ENCODE peak calls at places on chromosomes 11 and 22, in four cellular contexts. T, U, F and S are unnamed samples.

GRCh38 chr11:3092603-3093141 is 35.4 kb upstream of the CARS1 start:
- DNase-seq in T (no peak), U (no peak), F (no peak), S (no peak)

GRCh38 chr11:21948876-21949275 is 244.0 kb upstream of the ANO5 start:
- DNase-seq in T (no peak), U (no peak), F (no peak), S (no peak)

GRCh38 chr11:126189109-126189929 is 22.1 kb downstream of the RPUSD4 start:
- DNase-seq in T (no peak), U (no peak), F (no peak), S (no peak)

GRCh38 chr22:32823024-32823730 is 21.7 kb downstream of the TIMP3 start:
- DNase-seq in T (peak), U (peak), F (no peak), S (no peak)

GRCh38 chr22:24107668-24108067 is 73.6 kb upstream of the SUSD2 start:
- DNase-seq in T (no peak), U (peak), F (no peak), S (no peak)

GRCh38 chr11:110425751-110426545 is 3.8 kb upstream of the FDX1 start:
- DNase-seq in T (no peak), U (peak), F (no peak), S (no peak)

GRCh38 chr11:22491826-22492225 is 133.8 kb downstream of the FANCF start:
- DNase-seq in T (peak), U (peak), F (peak), S (no peak)

GRCh38 chr22:48346311-48346710 is 1481.4 kb downstream of the BRD1 start:
- DNase-seq in T (no peak), U (no peak), F (no peak), S (no peak)

GRCh38 chr11:35781342-35782171 is 119.0 kb downstream of the TRIM44 start:
- DNase-seq in T (no peak), U (peak), F (peak), S (no peak)

GRCh38 chr11:2555376-2555775 is 110.6 kb downstream of the KCNQ1 start:
- DNase-seq in T (no peak), U (no peak), F (no peak), S (no peak)

GRCh38 chr22:20520093-20520511 is 12.7 kb downstream of the MED15 start:
- DNase-seq in T (no peak), U (peak), F (no peak), S (no peak)

GRCh38 chr11:76700177-76701100 is 29.9 kb upstream of the LRRC32 start:
- DNase-seq in T (no peak), U (peak), F (peak), S (no peak)

GRCh38 chr22:22865311-22866072 is 22.1 kb upstream of the IGLL5 start:
- DNase-seq in T (no peak), U (no peak), F (no peak), S (no peak)

GRCh38 chr11:89177691-89178231 is at the start of gene TYR:
- DNase-seq in T (no peak), U (no peak), F (no peak), S (no peak)

GRCh38 chr11:96396637-96397036 is 6.8 kb downstream of the JRKL start:
- DNase-seq in T (no peak), U (no peak), F (no peak), S (no peak)

GRCh38 chr22:41524809-41525449 is 19.3 kb downstream of the POLR3H start:
- DNase-seq in T (no peak), U (no peak), F (no peak), S (no peak)